ENCODE peak calls at places on chromosomes 4 and X, in eight cellular contexts. I is left ventricle myocardium inferior, U is mammary epithelial cell, V is spleen, G is bronchial epithelial cell, T is choroid plexus epithelial cell, S is astrocyte, K is mesendoderm. A is an unnamed sample.

GRCh38 chr4:3419836-3420605 is 21.7 kb upstream of the HGFAC start:
- DNase-seq in I (peak), U (no peak), V (peak), G (no peak), T (no peak), S (no peak), K (no peak), A (no peak)

GRCh38 chr4:23368081-23368697 is 521.7 kb downstream of the PPARGC1A start:
- DNase-seq in I (no peak), U (no peak), V (no peak), G (peak), T (peak), S (no peak), K (peak), A (peak)

GRCh38 chr4:76011700-76012387 is 4.5 kb upstream of the CXCL9 start:
- DNase-seq in I (no peak), U (peak), V (no peak), G (peak), T (peak), S (peak), K (no peak), A (peak)

GRCh38 chrX:20974326-20974725 is 399.9 kb upstream of the CNKSR2 start:
- DNase-seq in I (no peak), U (peak), V (no peak), G (peak), T (peak), S (no peak), K (no peak), A (no peak)

GRCh38 chrX:17040711-17041110 is 94.3 kb downstream of the REPS2 start:
- DNase-seq in I (no peak), U (peak), V (no peak), G (no peak), T (no peak), S (no peak), K (no peak), A (no peak)

GRCh38 chr4:100898844-100899243 is 381.0 kb upstream of the EMCN start:
- DNase-seq in I (no peak), U (no peak), V (no peak), G (no peak), T (no peak), S (no peak), K (no peak), A (no peak)

GRCh38 chr4:113901994-113902787 is 77.3 kb downstream of the ARSJ start:
- DNase-seq in I (no peak), U (no peak), V (peak), G (peak), T (no peak), S (no peak), K (peak), A (no peak)

GRCh38 chr4:107519057-107519456 is 201.0 kb downstream of the PAPSS1 start:
- DNase-seq in I (no peak), U (peak), V (no peak), G (peak), T (peak), S (no peak), K (peak), A (peak)

GRCh38 chrX:136307471-136307870 is 6.7 kb downstream of the ADGRG4 start:
- DNase-seq in I (no peak), U (no peak), V (no peak), G (no peak), T (no peak), S (no peak), K (no peak), A (no peak)

GRCh38 chr4:119040711-119041185 is 94.9 kb upstream of the MYOZ2 start:
- DNase-seq in I (no peak), U (peak), V (no peak), G (peak), T (peak), S (peak), K (peak), A (peak)

GRCh38 chr4:153610623-153611376 is 73.3 kb upstream of the TLR2 start:
- DNase-seq in I (no peak), U (no peak), V (no peak), G (no peak), T (peak), S (no peak), K (peak), A (no peak)

GRCh38 chr4:62434921-62435320 is 1234.8 kb downstream of the ADGRL3 start:
- DNase-seq in I (no peak), U (no peak), V (no peak), G (no peak), T (no peak), S (no peak), K (no peak), A (no peak)

GRCh38 chr4:7970031-7970946 is 30.6 kb upstream of the AFAP1 start:
- DNase-seq in I (no peak), U (peak), V (peak), G (peak), T (peak), S (peak), K (peak), A (no peak)

GRCh38 chr4:113760094-113760851 is 1.3 kb downstream of the CAMK2D start:
- DNase-seq in I (peak), U (peak), V (peak), G (peak), T (peak), S (peak), K (peak), A (peak)

GRCh38 chr4:20252656-20253271 is 1.1 kb downstream of the SLIT2 start:
- DNase-seq in I (peak), U (no peak), V (peak), G (no peak), T (peak), S (peak), K (peak), A (peak)

GRCh38 chr4:94976371-94977011 is 218.7 kb downstream of the BMPR1B start:
- DNase-seq in I (no peak), U (peak), V (no peak), G (peak), T (peak), S (peak), K (no peak), A (no peak)

GRCh38 chr4:78441786-78442185 is 109.8 kb upstream of the ANXA3 start:
- DNase-seq in I (no peak), U (no peak), V (no peak), G (no peak), T (no peak), S (no peak), K (no peak), A (no peak)

GRCh38 chr4:120916937-120917336 is 5.6 kb downstream of the PRDM5 start:
- DNase-seq in I (no peak), U (no peak), V (no peak), G (no peak), T (no peak), S (no peak), K (no peak), A (no peak)

GRCh38 chr4:103994059-103994458 is 274.3 kb upstream of the TACR3 start:
- DNase-seq in I (no peak), U (peak), V (no peak), G (peak), T (peak), S (no peak), K (peak), A (peak)

GRCh38 chr4:119233750-119234149 is 21.2 kb downstream of the USP53 start:
- DNase-seq in I (no peak), U (no peak), V (no peak), G (no peak), T (no peak), S (no peak), K (no peak), A (no peak)

DNA sequence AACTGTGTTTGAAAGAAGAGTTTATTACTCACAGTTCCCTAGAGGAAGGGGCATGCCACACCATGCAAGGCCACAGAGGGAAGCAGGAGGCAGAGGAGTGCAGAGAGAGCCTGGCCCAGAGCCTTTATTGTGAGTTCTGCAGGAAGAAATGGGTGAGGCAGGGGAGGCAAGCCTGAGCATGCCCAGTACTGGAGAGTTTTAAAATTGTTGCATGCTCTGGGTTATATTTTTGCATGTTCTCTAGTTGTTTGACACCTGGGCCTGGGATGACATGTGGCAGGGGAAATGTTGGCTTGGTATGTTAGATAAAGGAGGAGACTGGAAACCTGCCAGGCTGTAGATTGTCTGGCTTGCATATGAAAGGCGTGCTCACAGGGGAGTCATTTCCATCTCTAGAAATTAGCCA is 19.7 kb upstream of the CRMP1 start:
- DNase-seq in I (no peak), U (peak), V (no peak), G (peak), T (no peak), S (no peak), K (no peak), A (no peak)
- H3K4me3 ChIP-seq in I (no peak), U (no peak), V (no peak), G (no peak), T (no peak), S (no peak), K (no peak), A (no peak)

GRCh38 chr4:92305878-92306520 is 2.2 kb downstream of the GRID2 start:
- DNase-seq in I (no peak), U (no peak), V (no peak), G (no peak), T (peak), S (no peak), K (peak), A (peak)
- H3K4me3 ChIP-seq in I (peak), U (no peak), V (peak), G (no peak), T (peak), S (peak), K (peak), A (peak)

GRCh38 chrX:36983831-36984230 is 24.3 kb upstream of the FAM47C start:
- DNase-seq in I (no peak), U (no peak), V (no peak), G (no peak), T (no peak), S (no peak), K (peak), A (no peak)

DNA sequence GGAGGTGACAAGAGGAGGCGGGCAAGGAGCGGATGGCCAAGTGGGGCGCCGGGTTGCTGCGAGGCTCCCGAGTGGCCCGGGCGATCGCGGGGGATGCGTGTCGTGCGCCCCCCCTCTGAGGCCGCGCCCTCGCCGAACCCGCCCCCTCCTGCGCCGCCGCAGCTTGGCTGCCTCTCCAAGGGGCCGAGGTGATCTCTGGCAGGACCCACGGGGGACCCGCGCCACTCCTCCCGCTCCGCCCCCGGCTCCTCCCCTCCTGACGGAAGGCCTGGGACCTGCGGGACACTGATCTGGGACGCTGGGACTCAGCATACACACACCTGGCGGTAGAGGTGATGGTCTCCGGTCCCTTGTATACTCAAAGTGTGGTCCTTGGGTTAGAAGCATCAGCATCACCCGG is 21.9 kb upstream of the FAM47C start:
- DNase-seq in I (no peak), U (no peak), V (peak), G (no peak), T (no peak), S (no peak), K (no peak), A (peak)
- H3K4me3 ChIP-seq in I (peak), U (no peak), V (no peak), G (no peak), T (no peak), S (peak), K (no peak), A (peak)

GRCh38 chr4:127355738-127356137 is 277.0 kb upstream of the INTU start:
- DNase-seq in I (no peak), U (no peak), V (no peak), G (no peak), T (no peak), S (no peak), K (no peak), A (no peak)

GRCh38 chr4:127357765-127358164 is 275.0 kb upstream of the INTU start:
- DNase-seq in I (no peak), U (no peak), V (no peak), G (no peak), T (no peak), S (no peak), K (no peak), A (no peak)

DNA sequence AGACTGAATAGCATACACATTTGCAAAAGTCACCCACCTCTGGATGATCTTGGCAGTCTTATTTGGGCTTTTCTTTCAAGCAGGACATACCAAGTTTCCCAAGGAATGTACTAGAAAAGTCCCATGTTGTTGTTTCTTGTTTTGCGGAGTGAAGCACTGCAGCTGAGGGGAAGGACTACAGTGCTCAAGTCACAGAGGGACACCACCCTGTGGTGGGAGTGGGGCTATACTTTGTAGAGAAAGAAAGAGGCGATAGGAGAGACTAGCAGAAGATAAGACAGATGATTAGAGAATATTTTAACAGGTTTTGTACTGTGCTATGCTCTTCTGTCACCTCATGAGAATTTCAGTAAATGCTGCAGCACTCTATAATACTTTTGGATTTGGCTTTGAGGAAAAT is 280.5 kb upstream of the INTU start:
- DNase-seq in I (no peak), U (no peak), V (no peak), G (no peak), T (peak), S (no peak), K (peak), A (peak)
- H3K4me3 ChIP-seq in I (no peak), U (no peak), V (no peak), G (no peak), T (no peak), S (no peak), K (no peak), A (no peak)

GRCh38 chr4:887034-887763 is 44.9 kb downstream of the GAK start:
- DNase-seq in I (no peak), U (no peak), V (no peak), G (no peak), T (no peak), S (no peak), K (no peak), A (no peak)
- H3K4me3 ChIP-seq in I (no peak), U (no peak), V (no peak), G (no peak), T (no peak), S (no peak), K (no peak), A (no peak)

DNA sequence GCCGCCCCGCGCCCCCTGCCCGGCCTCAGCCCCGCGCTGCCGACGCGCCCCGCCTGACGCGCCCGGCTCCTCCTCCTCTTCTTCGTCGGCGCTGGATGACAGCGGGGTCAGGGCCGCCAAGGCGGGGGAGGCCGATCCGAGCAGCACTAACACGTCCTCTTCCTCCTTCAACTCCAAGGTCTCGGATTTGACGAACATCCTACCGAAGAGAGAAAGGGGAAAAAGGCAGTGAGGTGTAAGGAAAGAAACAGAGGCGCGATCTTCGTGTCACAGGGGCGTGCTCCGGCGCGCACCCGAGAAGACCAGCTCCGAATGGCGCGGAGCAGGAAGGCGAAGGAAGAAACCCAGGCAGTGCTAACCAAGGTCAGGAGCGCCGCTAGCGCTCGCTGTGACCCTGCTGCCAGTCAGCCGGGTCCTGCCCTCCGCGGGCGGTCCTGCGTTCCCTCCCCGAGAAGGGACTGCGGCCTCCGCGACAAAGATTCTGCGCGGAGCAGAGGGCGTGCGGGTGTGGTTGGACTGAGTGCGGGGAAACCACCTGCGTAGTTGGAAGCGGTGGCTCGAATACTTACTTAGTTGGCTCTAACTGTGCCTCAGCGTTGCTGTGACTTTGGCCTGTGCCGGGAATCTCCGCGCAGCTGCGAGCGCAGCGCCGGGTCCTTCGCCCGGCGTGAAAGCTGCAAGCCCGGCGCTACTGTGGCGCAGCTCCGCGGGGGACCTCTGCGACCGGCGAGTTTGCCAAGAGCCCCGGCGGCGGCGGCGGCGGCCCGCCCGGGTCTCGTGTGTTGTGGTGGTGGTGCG is 503 bp downstream of the NEUROG2 start:
- DNase-seq in I (no peak), U (peak), V (no peak), G (no peak), T (peak), S (peak), K (peak), A (peak)
- H3K4me3 ChIP-seq in I (peak), U (peak), V (peak), G (peak), T (peak), S (peak), K (peak), A (peak)

GRCh38 chrX:78747471-78747870 is at the start of gene LPAR4:
- DNase-seq in I (no peak), U (no peak), V (no peak), G (no peak), T (peak), S (peak), K (peak), A (peak)
- H3K4me3 ChIP-seq in I (peak), U (no peak), V (no peak), G (no peak), T (peak), S (peak), K (no peak), A (peak)

GRCh38 chr4:6471303-6472007 is 959 bp downstream of the PPP2R2C start:
- DNase-seq in I (no peak), U (no peak), V (peak), G (no peak), T (no peak), S (no peak), K (no peak), A (peak)
- H3K4me3 ChIP-seq in I (peak), U (peak), V (peak), G (peak), T (peak), S (no peak), K (peak), A (peak)

GRCh38 chr4:947491-947971 is 15.3 kb downstream of the TMEM175 start:
- DNase-seq in I (no peak), U (no peak), V (peak), G (no peak), T (no peak), S (no peak), K (no peak), A (peak)

GRCh38 chr4:946103-946450 is 13.8 kb downstream of the TMEM175 start:
- DNase-seq in I (no peak), U (no peak), V (peak), G (no peak), T (no peak), S (no peak), K (no peak), A (peak)

GRCh38 chr4:946517-947471 is 14.5 kb downstream of the TMEM175 start:
- DNase-seq in I (no peak), U (no peak), V (peak), G (no peak), T (no peak), S (no peak), K (no peak), A (peak)

GRCh38 chr4:948101-948935 is 16.1 kb downstream of the TMEM175 start:
- DNase-seq in I (no peak), U (no peak), V (peak), G (no peak), T (peak), S (no peak), K (no peak), A (peak)

DNA sequence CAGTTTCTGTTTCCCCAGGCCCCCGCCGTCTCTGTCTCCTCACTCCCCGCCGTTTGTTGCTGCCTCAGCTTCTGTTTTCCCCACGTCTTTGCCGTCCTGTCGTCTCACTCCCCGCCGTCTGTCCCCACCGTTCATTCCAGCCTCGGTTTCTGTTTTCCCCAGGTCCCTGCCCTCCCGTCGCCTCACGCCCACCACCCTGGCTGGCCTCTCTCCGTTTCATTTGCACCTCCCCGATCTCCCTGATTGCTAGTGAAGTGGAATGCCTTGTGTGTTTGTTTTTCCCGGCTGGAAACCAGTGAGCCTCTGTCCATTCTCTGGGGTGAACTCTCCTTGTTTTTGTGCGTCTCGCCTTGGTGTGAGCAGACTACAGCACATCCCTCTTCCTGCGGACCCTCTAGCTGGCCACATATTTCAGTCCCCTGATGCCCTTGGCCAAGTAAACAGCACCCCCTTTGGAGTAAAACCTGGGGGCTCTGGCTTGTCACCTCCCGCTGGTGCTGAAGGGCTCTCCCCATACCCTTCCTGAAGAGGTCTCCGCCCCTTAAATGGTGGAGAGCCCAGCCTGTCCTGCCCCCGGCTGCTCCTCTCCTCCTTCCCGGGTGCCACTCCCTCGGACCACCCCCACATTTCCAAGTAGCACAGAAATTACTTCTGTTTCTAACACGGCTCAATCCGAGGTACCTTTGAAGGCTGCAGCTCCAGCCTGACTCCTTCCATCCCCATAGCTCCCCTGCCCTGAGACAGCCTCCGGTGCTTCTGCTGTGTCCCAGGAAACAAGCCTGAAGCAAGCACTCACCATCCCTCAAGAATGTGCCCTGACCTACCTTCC is 13.2 kb downstream of the TMEM175 start:
- DNase-seq in I (no peak), U (no peak), V (peak), G (no peak), T (peak), S (no peak), K (peak), A (peak)
- H3K4me3 ChIP-seq in I (no peak), U (no peak), V (no peak), G (no peak), T (peak), S (peak), K (no peak), A (peak)